ENCODE peak calls at places on chromosomes 16 and 17, in six cellular contexts. Y is GM04503; L is PC-3; U is activated CD8-positive, alpha-beta memory T cell treated with anti-CD3 and anti-CD28 coated beads, Interleukin-2, amount 50 U/mL, for 48 hours; A is NCI-H510A; O is HEK293T. N is an unnamed sample.

GRCh38 chr17:42883802-42884553 is 16.6 kb upstream of the G6PC1 start:
- DNase-seq in Y (no peak), L (peak; percentile 33), U (no peak), O (no peak), A (no peak), N (no peak)

GRCh38 chr16:26709754-26710153 is 357.0 kb upstream of the C16orf82 start:
- DNase-seq in L (no peak), O (no peak), Y (no peak), A (no peak), U (no peak), N (no peak)

GRCh38 chr16:9039208-9039607 is 52.2 kb upstream of the HAPSTR1 start:
- DNase-seq in L (no peak), U (no peak), A (no peak), Y (no peak), O (no peak), N (no peak)

GRCh38 chr17:80724723-80725388 is 180.2 kb downstream of the RPTOR start:
- DNase-seq in U (no peak), L (peak; percentile 66), Y (peak; percentile 28), A (no peak), O (no peak), N (peak; percentile 74)

GRCh38 chr16:70568601-70569217 is 45.1 kb downstream of the SF3B3 start:
- DNase-seq in U (no peak), L (no peak), O (no peak), Y (no peak), A (no peak), N (no peak)

GRCh38 chr17:56918916-56919315 is 5.1 kb upstream of the TRIM25 start:
- DNase-seq in U (no peak), Y (no peak), L (no peak), A (no peak), O (no peak), N (no peak)

GRCh38 chr17:51166198-51166986 is at the start of gene NME2:
- DNase-seq in U (peak; percentile 90), A (peak; percentile 87), Y (peak; percentile 42), O (peak; percentile 92), L (peak; percentile 97), N (peak; percentile 92)

GRCh38 chr16:28917095-28917494 is 7.9 kb downstream of the RABEP2 start:
- DNase-seq in O (no peak), Y (no peak), U (no peak), A (no peak), L (no peak), N (no peak)

GRCh38 chr16:77070683-77071082 is 120.3 kb upstream of the MON1B start:
- DNase-seq in O (no peak), L (no peak), A (no peak), U (no peak), Y (no peak), N (no peak)

N was measured in psoas muscle.